ENCODE peak calls at places on chromosomes 4 and X, in seven cellular contexts. B, A, V, L, X, S and C are unnamed samples.

GRCh38 chrX:31012509-31013025 is 59.3 kb downstream of the FTHL17 start:
- DNase-seq in B (no peak), A (no peak), V (no peak), L (no peak), X (no peak), S (no peak), C (no peak)

GRCh38 chrX:12319012-12319519 is 180.8 kb downstream of the FRMPD4 start:
- DNase-seq in B (no peak), A (no peak), V (no peak), L (no peak), X (no peak), S (no peak), C (no peak)

GRCh38 chrX:87583679-87584078 is 66.1 kb downstream of the KLHL4 start:
- DNase-seq in B (peak), A (no peak), V (no peak), L (peak), X (no peak), S (peak), C (no peak)

GRCh38 chrX:133538148-133538547 is 122.9 kb upstream of the GPC4 start:
- DNase-seq in B (peak), A (no peak), V (no peak), L (no peak), X (no peak), S (no peak), C (no peak)

GRCh38 chr4:6576512-6576911 is 1.5 kb downstream of the MAN2B2 start:
- DNase-seq in B (no peak), A (peak), V (no peak), L (peak), X (no peak), S (no peak), C (no peak)

GRCh38 chrX:49934729-49935128 is 12.3 kb downstream of the CLCN5 start:
- DNase-seq in B (no peak), A (no peak), V (no peak), L (no peak), X (no peak), S (no peak), C (no peak)

GRCh38 chrX:42096262-42096939 is 173.0 kb upstream of the CASK start:
- DNase-seq in B (no peak), A (peak), V (peak), L (peak), X (peak), S (peak), C (no peak)

GRCh38 chr4:101724093-101724492 is 66.4 kb upstream of the BANK1 start:
- DNase-seq in B (no peak), A (no peak), V (no peak), L (no peak), X (no peak), S (no peak), C (no peak)

GRCh38 chr4:26015133-26015651 is 101.2 kb downstream of the SMIM20 start:
- DNase-seq in B (no peak), A (no peak), V (no peak), L (peak), X (peak), S (peak), C (no peak)

GRCh38 chrX:9318213-9318612 is 146.6 kb upstream of the TBL1X start:
- DNase-seq in B (no peak), A (no peak), V (no peak), L (no peak), X (no peak), S (no peak), C (no peak)

GRCh38 chr4:149887091-149887490 is 71.4 kb upstream of the IQCM start:
- DNase-seq in B (no peak), A (no peak), V (no peak), L (no peak), X (no peak), S (no peak), C (no peak)

GRCh38 chr4:165367040-165367439 is 11.8 kb upstream of the CPE start:
- DNase-seq in B (no peak), A (no peak), V (no peak), L (peak), X (no peak), S (no peak), C (no peak)

GRCh38 chr4:93313207-93313606 is 515.3 kb upstream of the ATOH1 start:
- DNase-seq in B (no peak), A (no peak), V (no peak), L (no peak), X (no peak), S (peak), C (no peak)

GRCh38 chr4:137674066-137674465 is 141.8 kb upstream of the PCDH18 start:
- DNase-seq in B (no peak), A (no peak), V (no peak), L (no peak), X (no peak), S (no peak), C (no peak)

GRCh38 chr4:112807083-112807482 is 170.1 kb downstream of the LARP7 start:
- DNase-seq in B (no peak), A (no peak), V (no peak), L (no peak), X (no peak), S (no peak), C (no peak)

GRCh38 chr4:79551555-79551954 is 143.5 kb upstream of the GK2 start:
- DNase-seq in B (no peak), A (no peak), V (no peak), L (no peak), X (no peak), S (no peak), C (no peak)

GRCh38 chr4:41287005-41287404 is 30.3 kb downstream of the UCHL1 start:
- DNase-seq in B (no peak), A (no peak), V (no peak), L (no peak), X (peak), S (peak), C (no peak)

GRCh38 chr4:24244663-24245519 is 339.5 kb downstream of the DHX15 start:
- DNase-seq in B (peak), A (no peak), V (no peak), L (no peak), X (no peak), S (no peak), C (no peak)

GRCh38 chrX:1463581-1464281 is 11.0 kb upstream of the ASMTL start:
- DNase-seq in B (no peak), A (no peak), V (peak), L (no peak), X (no peak), S (no peak), C (no peak)

GRCh38 chrX:86263526-86263925 is 115.3 kb downstream of the DACH2 start:
- DNase-seq in B (no peak), A (no peak), V (no peak), L (no peak), X (no peak), S (no peak), C (no peak)

GRCh38 chrX:68532828-68533227 is 34.0 kb downstream of the YIPF6 start:
- DNase-seq in B (no peak), A (no peak), V (no peak), L (no peak), X (no peak), S (no peak), C (no peak)

GRCh38 chr4:144754562-144755410 is 108.8 kb downstream of the HHIP start:
- DNase-seq in B (no peak), A (no peak), V (no peak), L (no peak), X (peak), S (peak), C (no peak)

GRCh38 chr4:6362243-6362885 is 92.7 kb downstream of the WFS1 start:
- DNase-seq in B (no peak), A (no peak), V (no peak), L (no peak), X (no peak), S (no peak), C (no peak)

DNA sequence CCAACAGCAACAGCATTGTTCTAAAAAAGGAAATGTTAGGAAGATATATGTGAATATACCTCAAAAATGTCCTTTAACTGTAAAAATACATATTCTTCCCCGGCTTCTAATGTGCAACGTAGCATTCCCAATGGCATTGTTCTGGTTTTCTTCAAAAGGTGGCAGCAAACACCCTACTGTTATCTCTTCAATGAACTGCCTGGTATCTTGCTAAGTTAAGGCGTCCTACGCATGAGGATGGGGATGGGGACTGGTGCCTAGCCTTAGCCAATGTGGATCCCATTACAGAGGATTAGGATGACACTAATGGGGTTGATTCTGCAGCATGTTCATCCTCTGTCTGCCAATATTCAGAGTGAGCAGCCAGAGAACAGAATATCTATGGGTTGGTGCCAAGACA is 334.9 kb upstream of the ADGRL3 start:
- DNase-seq in B (no peak), A (no peak), V (no peak), L (no peak), X (no peak), S (peak), C (no peak)
- TF ChIP-seq CTCF in B (no peak), A (no peak), V (no peak), L (no peak), X (no peak), S (peak), C (peak)

GRCh38 chr4:154348657-154349056 is 142.9 kb downstream of the DCHS2 start:
- DNase-seq in B (no peak), A (no peak), V (no peak), L (no peak), X (no peak), S (no peak), C (no peak)

GRCh38 chr4:154341448-154341847 is 150.2 kb downstream of the DCHS2 start:
- DNase-seq in B (no peak), A (no peak), V (no peak), L (no peak), X (no peak), S (no peak), C (no peak)

GRCh38 chr4:154349829-154350228 is 141.8 kb downstream of the DCHS2 start:
- DNase-seq in B (no peak), A (no peak), V (no peak), L (no peak), X (no peak), S (peak), C (no peak)

GRCh38 chr4:154345359-154345758 is 146.2 kb downstream of the DCHS2 start:
- DNase-seq in B (no peak), A (no peak), V (no peak), L (no peak), X (no peak), S (no peak), C (no peak)

GRCh38 chr4:154344686-154345085 is 146.9 kb downstream of the DCHS2 start:
- DNase-seq in B (no peak), A (no peak), V (no peak), L (no peak), X (no peak), S (no peak), C (no peak)
- TF ChIP-seq CTCF in B (peak), A (no peak), V (no peak), L (no peak), X (no peak), S (no peak), C (no peak)

GRCh38 chr4:111136438-111136837 is 513.6 kb upstream of the PITX2 start:
- DNase-seq in B (no peak), A (no peak), V (no peak), L (no peak), X (peak), S (peak), C (no peak)
- TF ChIP-seq CTCF in B (no peak), A (no peak), V (no peak), L (no peak), X (peak), S (no peak), C (peak)

GRCh38 chrX:152638443-152638904 is 779 bp downstream of the GABRQ start:
- DNase-seq in B (no peak), A (no peak), V (no peak), L (no peak), X (no peak), S (no peak), C (no peak)

GRCh38 chrX:152637649-152638442 is at the start of gene GABRQ:
- DNase-seq in B (peak), A (no peak), V (no peak), L (peak), X (no peak), S (peak), C (no peak)

GRCh38 chrX:152639426-152639825 is 1.7 kb downstream of the GABRQ start:
- DNase-seq in B (no peak), A (no peak), V (peak), L (no peak), X (no peak), S (no peak), C (no peak)

GRCh38 chrX:152632445-152633097 is 5.1 kb upstream of the GABRQ start:
- DNase-seq in B (peak), A (no peak), V (peak), L (peak), X (peak), S (peak), C (no peak)

DNA sequence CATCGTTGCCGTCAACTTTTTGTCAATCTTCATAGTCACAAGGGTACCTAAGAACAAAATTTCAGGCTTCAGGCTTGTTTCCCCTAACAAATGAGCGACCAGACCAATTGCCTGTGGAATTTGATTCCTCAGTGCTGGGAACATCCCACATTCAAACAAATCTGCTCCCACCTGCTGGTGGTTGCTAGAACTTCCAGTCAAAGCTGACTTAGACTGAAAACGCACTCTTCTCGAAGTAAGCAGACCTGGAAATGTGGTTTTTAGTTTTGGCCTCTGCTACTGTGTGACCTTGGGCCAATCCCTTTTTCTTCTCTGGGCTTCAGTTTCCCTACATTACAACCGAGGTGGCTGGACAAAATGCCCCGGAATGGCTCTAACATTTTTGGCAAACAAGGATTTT is 1.8 kb upstream of the GABRQ start:
- DNase-seq in B (peak), A (no peak), V (no peak), L (no peak), X (peak), S (peak), C (no peak)
- TF ChIP-seq CTCF in B (peak), A (no peak), V (no peak), L (no peak), X (peak), S (peak), C (peak)

GRCh38 chrX:93874554-93874953 is 200.5 kb downstream of the FAM133A start:
- DNase-seq in B (peak), A (no peak), V (no peak), L (no peak), X (no peak), S (peak), C (no peak)
- TF ChIP-seq CTCF in B (peak), A (no peak), V (no peak), L (no peak), X (peak), S (no peak), C (peak)

DNA sequence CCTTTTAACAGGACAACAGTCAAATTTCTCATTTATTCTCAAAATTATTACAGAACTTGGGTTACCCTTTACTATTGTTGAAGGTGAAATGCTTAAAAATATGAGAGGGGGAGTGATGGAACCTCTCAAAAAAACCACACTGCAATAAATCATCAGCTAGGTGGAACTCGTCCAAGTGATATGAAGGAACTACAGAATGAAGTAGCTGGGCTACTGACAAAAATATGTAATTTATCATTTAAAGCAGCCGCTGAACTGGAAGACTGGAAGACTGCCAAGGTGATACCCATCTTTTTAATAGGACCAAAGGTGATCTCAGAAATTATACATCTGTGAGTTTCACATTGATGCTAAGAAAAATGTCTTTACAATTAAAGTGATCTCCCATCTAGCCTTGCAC is 597.7 kb upstream of the TENM3 start:
- DNase-seq in B (no peak), A (no peak), V (no peak), L (no peak), X (no peak), S (no peak), C (no peak)
- TF ChIP-seq CTCF in B (no peak), A (no peak), V (no peak), L (no peak), X (no peak), S (no peak), C (no peak)